ENCODE peak calls at places on chromosomes 3 and 15, in nine cellular contexts. B, L, V, D, Z, R, C, H and G are unnamed samples.

GRCh38 chr3:113263020-113263419 is 51.7 kb downstream of the BOC start:
- DNase-seq in Z (no peak), C (peak), H (no peak), R (no peak), L (no peak), V (no peak), D (no peak), B (no peak), G (no peak)

GRCh38 chr3:187909871-187910270 is 164.6 kb upstream of the BCL6 start:
- DNase-seq in L (no peak), C (no peak), B (no peak), H (no peak), D (no peak), R (no peak), Z (no peak), V (no peak), G (no peak)

GRCh38 chr15:38696120-38696727 is 131.6 kb upstream of the RASGRP1 start:
- DNase-seq in Z (no peak), H (peak), B (peak), D (peak), L (peak), R (peak), V (peak), C (no peak), G (no peak)

GRCh38 chr15:79455943-79456342 is 23.8 kb downstream of the MINAR1 start:
- DNase-seq in V (no peak), C (no peak), Z (no peak), D (no peak), L (no peak), B (no peak), H (no peak), R (no peak), G (no peak)

GRCh38 chr3:190131329-190131728 is 10.6 kb upstream of the P3H2 start:
- DNase-seq in R (no peak), B (no peak), C (no peak), L (no peak), V (no peak), H (no peak), D (no peak), Z (no peak), G (no peak)

GRCh38 chr3:52820741-52821140 is 9.7 kb downstream of the ITIH4 start:
- DNase-seq in B (no peak), V (no peak), L (peak), R (peak), C (peak), D (no peak), Z (no peak), H (peak), G (peak)

GRCh38 chr3:124273651-124274050 is 281.7 kb upstream of the ROPN1 start:
- DNase-seq in R (no peak), H (no peak), Z (no peak), C (no peak), V (no peak), L (no peak), D (no peak), B (no peak), G (no peak)

GRCh38 chr3:157594413-157594812 is 91.2 kb upstream of the VEPH1 start:
- DNase-seq in V (no peak), R (no peak), C (no peak), Z (no peak), L (peak), B (no peak), H (no peak), D (no peak), G (no peak)

GRCh38 chr15:98547741-98548166 is 100.6 kb upstream of the IGF1R start:
- DNase-seq in Z (peak), D (peak), R (no peak), H (no peak), B (no peak), V (no peak), C (peak), L (peak), G (no peak)

GRCh38 chr3:187773963-187774789 is 28.9 kb upstream of the BCL6 start:
- DNase-seq in L (peak), Z (no peak), H (no peak), V (no peak), D (no peak), C (no peak), B (no peak), R (no peak), G (peak)

GRCh38 chr15:64144565-64145281 is 6.8 kb upstream of the SNX22 start:
- DNase-seq in L (no peak), R (no peak), V (no peak), B (no peak), D (no peak), Z (no peak), C (no peak), H (peak), G (no peak)